ENCODE peak calls at places on chromosomes 5 and 9, in ten cellular contexts. E, M, S, G, F, K, A, D, V and X are unnamed samples.

GRCh38 chr9:74555625-74556024 is 58.5 kb downstream of the RORB start:
- DNase-seq in E (no peak), M (no peak), S (no peak), G (no peak), F (no peak), K (no peak), A (no peak), D (no peak), V (no peak), X (no peak)

GRCh38 chr5:127810707-127811106 is 107.5 kb downstream of the CCDC192 start:
- DNase-seq in E (no peak), M (no peak), S (no peak), G (no peak), F (no peak), K (no peak), A (no peak), D (no peak), V (no peak), X (no peak)

GRCh38 chr5:74579215-74579614 is 61.3 kb downstream of the ENC1 start:
- DNase-seq in E (no peak), M (peak; percentile 22), S (no peak), G (no peak), F (no peak), K (no peak), A (peak; percentile 68), D (no peak), V (no peak), X (peak; percentile 19)

GRCh38 chr9:124098141-124098905 is 86.8 kb downstream of the LHX2 start:
- DNase-seq in E (no peak), M (no peak), S (no peak), G (no peak), F (no peak), K (no peak), A (no peak), D (no peak), V (no peak), X (no peak)

GRCh38 chr9:85290019-85290418 is 451.7 kb downstream of the AGTPBP1 start:
- DNase-seq in E (no peak), M (peak; percentile 27), S (no peak), G (no peak), F (no peak), K (no peak), A (no peak), D (no peak), V (no peak), X (no peak)

GRCh38 chr5:67215592-67216471 is 19.2 kb upstream of the CD180 start:
- DNase-seq in E (peak; percentile 90), M (peak; percentile 67), S (peak; percentile 77), G (peak; percentile 50), F (peak; percentile 92), K (peak; percentile 91), A (peak; percentile 25), D (peak; percentile 78), V (peak; percentile 53), X (peak; percentile 61)

GRCh38 chr5:151150484-151151262 is 6.9 kb downstream of the ANXA6 start:
- DNase-seq in E (peak; percentile 73), M (peak; percentile 65), S (no peak), G (no peak), F (peak; percentile 42), K (peak; percentile 31), A (no peak), D (no peak), V (no peak), X (no peak)

GRCh38 chr5:150487199-150488061 is 20.5 kb upstream of the NDST1 start:
- DNase-seq in E (peak; percentile 66), M (no peak), S (peak; percentile 53), G (no peak), F (peak; percentile 45), K (no peak), A (peak; percentile 52), D (no peak), V (no peak), X (no peak)

GRCh38 chr9:83062653-83063527 is at the start of gene RASEF:
- DNase-seq in E (peak; percentile 39), M (no peak), S (no peak), G (peak; percentile 93), F (no peak), K (peak; percentile 48), A (no peak), D (no peak), V (peak; percentile 74), X (peak; percentile 89)

DNA sequence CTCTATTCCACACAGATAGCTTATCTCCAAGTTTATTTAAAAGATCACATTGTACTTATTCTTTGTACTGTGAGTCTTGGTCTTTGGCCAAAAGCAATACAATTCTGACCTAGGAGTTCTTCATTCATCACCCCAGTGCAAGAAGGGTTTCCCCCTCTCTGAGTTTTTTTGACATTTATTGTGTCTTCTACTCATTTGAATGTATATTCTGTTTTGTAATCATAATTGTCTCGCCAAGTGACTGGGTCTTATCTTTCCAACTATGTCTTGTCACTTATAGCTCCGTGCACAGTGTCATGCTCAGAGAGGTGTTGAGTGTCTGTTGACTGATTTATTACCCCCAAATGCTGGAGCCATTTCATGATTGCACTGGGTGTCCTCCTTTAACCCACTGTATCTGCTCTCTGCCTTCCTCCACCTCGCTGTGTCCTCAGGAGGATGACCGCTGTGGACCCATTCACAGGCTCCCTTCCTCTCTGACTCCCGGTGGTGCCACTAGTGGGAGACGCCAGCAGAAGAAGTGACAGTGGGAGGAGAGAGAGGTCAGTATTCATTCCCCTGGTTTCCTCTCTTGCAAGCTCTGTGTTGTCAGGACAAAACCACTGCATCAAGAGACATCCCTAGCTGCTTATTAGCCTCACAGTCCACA is 11.2 kb upstream of the TRIO start:
- DNase-seq in E (no peak), M (no peak), S (no peak), G (no peak), F (no peak), K (no peak), A (no peak), D (no peak), V (no peak), X (no peak)
- H3K27ac ChIP-seq in E (no peak overlapping the region), M (no peak overlapping the region), S (no peak overlapping the region), G (no peak overlapping the region), F (peak overlapping the region; percentile 40), K (no peak overlapping the region), A (no peak overlapping the region), D (no peak overlapping the region), V (no peak overlapping the region), X (no peak overlapping the region)

DNA sequence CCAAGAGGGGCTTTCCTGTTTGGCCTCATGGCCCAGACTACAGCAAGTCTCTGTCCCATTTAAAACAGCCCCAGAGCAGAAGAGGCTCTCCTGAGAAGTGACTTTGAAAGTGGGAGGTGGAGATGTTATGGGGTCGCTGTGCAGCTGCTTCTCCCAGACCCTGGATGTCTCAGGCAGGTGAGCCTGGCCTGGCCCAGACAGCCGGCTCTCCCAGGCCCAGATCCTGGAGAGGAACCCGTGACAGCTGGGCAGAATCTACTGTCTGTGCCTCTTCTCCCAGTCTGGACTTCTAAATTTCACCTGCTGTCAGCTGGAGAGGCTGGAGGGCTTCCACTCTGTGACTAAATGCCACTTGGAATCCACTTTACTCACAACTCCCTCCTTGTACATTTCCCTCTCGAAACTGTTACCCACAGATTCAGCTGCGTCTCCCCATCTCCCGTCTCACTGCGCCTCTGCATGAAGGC is 20.5 kb downstream of the FAM78A start:
- DNase-seq in E (no peak), M (no peak), S (no peak), G (no peak), F (no peak), K (no peak), A (no peak), D (no peak), V (no peak), X (no peak)
- H3K4me1 ChIP-seq in E (peaks cover 47% of the 10 kb centered on the region), M (peaks cover 89% of the 10 kb centered on the region), S (no peaks in the 10 kb centered on the region), G (peaks cover 2% of the 10 kb centered on the region), F (peaks cover 73% of the 10 kb centered on the region), K (peaks cover 22% of the 10 kb centered on the region), A (peaks cover 37% of the 10 kb centered on the region), D (no peaks in the 10 kb centered on the region), V (no peaks in the 10 kb centered on the region), X (no peaks in the 10 kb centered on the region)

DNA sequence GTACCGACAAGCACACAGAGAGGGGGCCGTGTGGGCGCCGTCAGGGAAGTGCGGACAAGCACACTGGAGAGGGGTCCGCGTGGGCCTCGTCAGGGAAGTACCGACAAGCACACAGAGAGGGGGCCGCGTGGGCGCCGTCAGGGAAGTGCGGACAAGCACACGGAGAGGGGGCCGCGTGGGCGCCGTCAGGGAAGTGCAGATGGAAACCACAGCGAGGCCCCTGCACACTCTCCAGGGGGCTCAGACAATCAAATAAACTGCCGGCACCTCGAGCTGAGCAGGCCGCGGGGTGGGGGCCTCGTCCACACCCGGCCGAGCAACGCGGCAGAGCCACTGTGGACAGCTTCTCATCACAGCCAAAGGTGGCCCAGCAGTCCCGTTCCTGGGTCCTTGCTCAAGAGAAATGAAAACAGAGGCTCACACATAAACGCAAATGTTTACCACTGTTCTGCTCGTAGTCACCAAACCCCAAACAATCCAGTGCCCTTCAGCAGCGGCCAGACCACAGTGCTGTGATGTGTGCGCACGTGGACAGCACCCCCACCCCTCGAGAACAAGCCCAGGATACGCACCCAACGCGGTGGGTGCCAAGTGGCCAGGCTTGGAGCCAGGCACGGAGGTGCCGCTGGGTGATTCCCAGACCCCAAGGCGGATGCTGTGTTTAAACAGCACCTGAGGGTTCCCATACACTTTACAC is 24.7 kb downstream of the TPPP start:
- DNase-seq in E (peak; percentile 37), M (no peak), S (no peak), G (peak; percentile 18), F (no peak), K (no peak), A (no peak), D (no peak), V (no peak), X (no peak)
- H3K27ac ChIP-seq in E (no peak overlapping the region), M (no peak overlapping the region), S (no peak overlapping the region), G (no peak overlapping the region), F (no peak overlapping the region), K (no peak overlapping the region), A (no peak overlapping the region), D (no peak overlapping the region), V (no peak overlapping the region), X (no peak overlapping the region)

GRCh38 chr9:133483611-133484010 is 4.7 kb upstream of the SLC2A6 start:
- DNase-seq in E (peak; percentile 28), M (no peak), S (no peak), G (no peak), F (no peak), K (no peak), A (no peak), D (no peak), V (no peak), X (no peak)

GRCh38 chr9:133488686-133489252 is 9.9 kb upstream of the SLC2A6 start:
- DNase-seq in E (peak; percentile 23), M (no peak), S (no peak), G (no peak), F (no peak), K (no peak), A (no peak), D (no peak), V (no peak), X (no peak)

GRCh38 chr9:133487331-133487725 is 8.4 kb upstream of the SLC2A6 start:
- DNase-seq in E (peak; percentile 8), M (no peak), S (no peak), G (no peak), F (no peak), K (no peak), A (no peak), D (no peak), V (no peak), X (no peak)

GRCh38 chr9:133484671-133485437 is 6.0 kb upstream of the SLC2A6 start:
- DNase-seq in E (peak; percentile 42), M (no peak), S (no peak), G (no peak), F (no peak), K (no peak), A (no peak), D (no peak), V (no peak), X (no peak)

GRCh38 chr9:133485531-133486260 is 6.8 kb upstream of the SLC2A6 start:
- DNase-seq in E (peak; percentile 46), M (no peak), S (no peak), G (no peak), F (no peak), K (no peak), A (no peak), D (no peak), V (no peak), X (peak; percentile 69)
- H3K4me1 ChIP-seq in E (no peaks in the 10 kb centered on the region), M (peaks cover 5% of the 10 kb centered on the region), S (no peaks in the 10 kb centered on the region), G (no peaks in the 10 kb centered on the region), F (no peaks in the 10 kb centered on the region), K (no peaks in the 10 kb centered on the region), A (peaks cover 35% of the 10 kb centered on the region), D (no peaks in the 10 kb centered on the region), V (no peaks in the 10 kb centered on the region), X (no peaks in the 10 kb centered on the region)